ENCODE peak calls at places on chromosome 11, in seven cellular contexts. One of them, this sample, is unnamed.

GRCh38 chr11:66546368-66546965 is at the start of gene ACTN3:
- DNase-seq in A549: peak
- DNase-seq in HCT116: no peak
- DNase-seq in body of pancreas: peak
- DNase-seq in GM06990: peak
- DNase-seq in hepatocyte: peak
- DNase-seq in uterus: peak
- DNase-seq in this sample: peak

GRCh38 chr11:35246725-35247124 is 107.8 kb downstream of the CD44 start:
- DNase-seq in A549: no peak
- DNase-seq in HCT116: no peak
- DNase-seq in body of pancreas: no peak
- DNase-seq in GM06990: no peak
- DNase-seq in hepatocyte: peak
- DNase-seq in uterus: peak
- DNase-seq in this sample: no peak

GRCh38 chr11:67278939-67279588 is 10.0 kb upstream of the ANKRD13D start:
- DNase-seq in A549: no peak
- DNase-seq in HCT116: no peak
- DNase-seq in body of pancreas: peak
- DNase-seq in GM06990: no peak
- DNase-seq in hepatocyte: no peak
- DNase-seq in uterus: no peak
- DNase-seq in this sample: no peak

GRCh38 chr11:35133656-35134055 is 5.3 kb upstream of the CD44 start:
- DNase-seq in A549: no peak
- DNase-seq in HCT116: no peak
- DNase-seq in body of pancreas: no peak
- DNase-seq in GM06990: no peak
- DNase-seq in hepatocyte: no peak
- DNase-seq in uterus: no peak
- DNase-seq in this sample: no peak

GRCh38 chr11:85756401-85757200 is 54.3 kb downstream of the SYTL2 start:
- DNase-seq in A549: no peak
- DNase-seq in HCT116: no peak
- DNase-seq in body of pancreas: no peak
- DNase-seq in GM06990: no peak
- DNase-seq in hepatocyte: no peak
- DNase-seq in uterus: no peak
- DNase-seq in this sample: no peak

GRCh38 chr11:67119577-67120391 is 721 bp downstream of the KDM2A start:
- DNase-seq in A549: peak
- DNase-seq in HCT116: no peak
- DNase-seq in body of pancreas: peak
- DNase-seq in GM06990: peak
- DNase-seq in hepatocyte: peak
- DNase-seq in uterus: peak
- DNase-seq in this sample: no peak

GRCh38 chr11:9132203-9132878 is 40.9 kb upstream of the SCUBE2 start:
- DNase-seq in A549: no peak
- DNase-seq in HCT116: no peak
- DNase-seq in body of pancreas: no peak
- DNase-seq in GM06990: no peak
- DNase-seq in hepatocyte: no peak
- DNase-seq in uterus: no peak
- DNase-seq in this sample: no peak

GRCh38 chr11:47946682-47947575 is 33.4 kb upstream of the PTPRJ start:
- DNase-seq in A549: peak
- DNase-seq in HCT116: peak
- DNase-seq in body of pancreas: peak
- DNase-seq in GM06990: no peak
- DNase-seq in hepatocyte: peak
- DNase-seq in uterus: peak
- DNase-seq in this sample: peak

GRCh38 chr11:62954478-62954877 is 30.3 kb downstream of the SLC22A6 start:
- DNase-seq in A549: no peak
- DNase-seq in HCT116: no peak
- DNase-seq in body of pancreas: no peak
- DNase-seq in GM06990: no peak
- DNase-seq in hepatocyte: no peak
- DNase-seq in uterus: no peak
- DNase-seq in this sample: no peak

GRCh38 chr11:121418625-121419114 is 33.4 kb upstream of the SORL1 start:
- DNase-seq in A549: no peak
- DNase-seq in HCT116: no peak
- DNase-seq in body of pancreas: no peak
- DNase-seq in GM06990: no peak
- DNase-seq in hepatocyte: no peak
- DNase-seq in uterus: no peak
- DNase-seq in this sample: no peak

GRCh38 chr11:111408789-111409727 is 30.0 kb upstream of the POU2AF1 start:
- DNase-seq in A549: no peak
- DNase-seq in HCT116: no peak
- DNase-seq in body of pancreas: no peak
- DNase-seq in GM06990: no peak
- DNase-seq in hepatocyte: no peak
- DNase-seq in uterus: no peak
- DNase-seq in this sample: peak

GRCh38 chr11:61683961-61684869 is 4.0 kb downstream of the DAGLA start:
- DNase-seq in A549: no peak
- DNase-seq in HCT116: no peak
- DNase-seq in body of pancreas: peak
- DNase-seq in GM06990: no peak
- DNase-seq in hepatocyte: no peak
- DNase-seq in uterus: peak
- DNase-seq in this sample: no peak

GRCh38 chr11:61954106-61955030 is 4.2 kb downstream of the BEST1 start:
- DNase-seq in A549: peak
- DNase-seq in HCT116: no peak
- DNase-seq in body of pancreas: no peak
- DNase-seq in GM06990: no peak
- DNase-seq in hepatocyte: peak
- DNase-seq in uterus: no peak
- DNase-seq in this sample: no peak

GRCh38 chr11:18778468-18778867 is 13.1 kb downstream of the PTPN5 start:
- DNase-seq in A549: no peak
- DNase-seq in HCT116: no peak
- DNase-seq in body of pancreas: no peak
- DNase-seq in GM06990: no peak
- DNase-seq in hepatocyte: no peak
- DNase-seq in uterus: no peak
- DNase-seq in this sample: no peak

GRCh38 chr11:15793032-15793996 is 563.0 kb downstream of the SOX6 start:
- DNase-seq in A549: no peak
- DNase-seq in HCT116: no peak
- DNase-seq in body of pancreas: no peak
- DNase-seq in GM06990: no peak
- DNase-seq in hepatocyte: no peak
- DNase-seq in uterus: no peak
- DNase-seq in this sample: no peak

GRCh38 chr11:62921573-62922188 is 518 bp upstream of the CHRM1 start:
- DNase-seq in A549: no peak
- DNase-seq in HCT116: no peak
- DNase-seq in body of pancreas: peak
- DNase-seq in GM06990: no peak
- DNase-seq in hepatocyte: no peak
- DNase-seq in uterus: no peak
- DNase-seq in this sample: no peak

GRCh38 chr11:44855138-44855849 is 95.4 kb downstream of the TP53I11 start:
- DNase-seq in A549: no peak
- DNase-seq in HCT116: no peak
- DNase-seq in body of pancreas: no peak
- DNase-seq in GM06990: no peak
- DNase-seq in hepatocyte: no peak
- DNase-seq in uterus: no peak
- DNase-seq in this sample: no peak

GRCh38 chr11:107689317-107690202 is 22.3 kb downstream of the SLN start:
- DNase-seq in A549: peak
- DNase-seq in HCT116: peak
- DNase-seq in body of pancreas: peak
- DNase-seq in GM06990: no peak
- DNase-seq in hepatocyte: peak
- DNase-seq in uterus: peak
- DNase-seq in this sample: no peak

GRCh38 chr11:119421941-119422504 is 949 bp downstream of the THY1 start:
- DNase-seq in A549: no peak
- DNase-seq in HCT116: no peak
- DNase-seq in body of pancreas: no peak
- DNase-seq in GM06990: no peak
- DNase-seq in hepatocyte: peak
- DNase-seq in uterus: no peak
- DNase-seq in this sample: no peak

GRCh38 chr11:84518601-84519183 is 1108.5 kb downstream of the DLG2 start:
- DNase-seq in A549: no peak
- DNase-seq in HCT116: no peak
- DNase-seq in body of pancreas: no peak
- DNase-seq in GM06990: no peak
- DNase-seq in hepatocyte: no peak
- DNase-seq in uterus: no peak
- DNase-seq in this sample: no peak

GRCh38 chr11:122743949-122744876 is 88.7 kb downstream of the UBASH3B start:
- DNase-seq in A549: no peak
- DNase-seq in HCT116: no peak
- DNase-seq in body of pancreas: no peak
- DNase-seq in GM06990: peak
- DNase-seq in hepatocyte: no peak
- DNase-seq in uterus: no peak
- DNase-seq in this sample: no peak

GRCh38 chr11:64074239-64074638 is 38.5 kb downstream of the FLRT1 start:
- DNase-seq in A549: no peak
- DNase-seq in HCT116: no peak
- DNase-seq in body of pancreas: no peak
- DNase-seq in GM06990: no peak
- DNase-seq in hepatocyte: peak
- DNase-seq in uterus: no peak
- DNase-seq in this sample: no peak

GRCh38 chr11:5713695-5714094 is 22.6 kb upstream of the OR56B1 start:
- DNase-seq in A549: no peak
- DNase-seq in HCT116: no peak
- DNase-seq in body of pancreas: no peak
- DNase-seq in GM06990: no peak
- DNase-seq in hepatocyte: no peak
- DNase-seq in uterus: no peak
- DNase-seq in this sample: no peak

GRCh38 chr11:76918941-76919386 is 58.2 kb downstream of the ACER3 start:
- DNase-seq in A549: peak
- DNase-seq in HCT116: peak
- DNase-seq in body of pancreas: peak
- DNase-seq in GM06990: peak
- DNase-seq in hepatocyte: peak
- DNase-seq in uterus: no peak
- DNase-seq in this sample: peak

GRCh38 chr11:66315921-66316811 is 678 bp downstream of the CD248 start:
- DNase-seq in A549: no peak
- DNase-seq in HCT116: no peak
- DNase-seq in body of pancreas: no peak
- DNase-seq in GM06990: no peak
- DNase-seq in hepatocyte: no peak
- DNase-seq in uterus: peak
- DNase-seq in this sample: no peak

GRCh38 chr11:66407651-66408050 is 13.2 kb upstream of the NPAS4 start:
- DNase-seq in A549: no peak
- DNase-seq in HCT116: no peak
- DNase-seq in body of pancreas: no peak
- DNase-seq in GM06990: no peak
- DNase-seq in hepatocyte: no peak
- DNase-seq in uterus: no peak
- DNase-seq in this sample: no peak

DNA sequence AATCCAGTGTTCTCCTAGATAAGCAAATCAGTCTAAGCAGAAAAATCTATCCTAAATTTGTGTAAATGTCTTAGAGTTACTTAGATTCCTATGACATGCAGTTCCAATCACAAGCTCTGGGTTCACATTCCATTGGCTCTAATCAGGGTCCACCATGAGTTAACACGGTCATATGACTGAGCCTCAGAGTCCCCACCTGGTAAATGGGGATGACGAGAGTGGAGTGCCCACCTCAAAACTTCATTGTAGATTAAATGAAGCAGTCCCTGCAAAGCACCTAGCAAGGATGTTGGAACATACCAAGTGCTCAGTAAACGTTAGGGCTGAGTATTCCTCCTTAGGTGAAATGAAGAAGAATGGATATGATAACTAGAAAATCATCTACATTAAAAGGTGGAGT is 3.1 kb downstream of the ETS1 start:
- DNase-seq in A549: no peak
- DNase-seq in HCT116: no peak
- DNase-seq in body of pancreas: no peak
- DNase-seq in GM06990: no peak
- DNase-seq in hepatocyte: no peak
- DNase-seq in uterus: no peak
- DNase-seq in this sample: no peak
- H3K4me3 ChIP-seq in A549: no peak
- H3K4me3 ChIP-seq in HCT116: no peak
- H3K4me3 ChIP-seq in body of pancreas: no peak
- H3K4me3 ChIP-seq in GM06990: no peak
- H3K4me3 ChIP-seq in hepatocyte: no peak
- H3K4me3 ChIP-seq in uterus: no peak
- H3K4me3 ChIP-seq in this sample: no peak

DNA sequence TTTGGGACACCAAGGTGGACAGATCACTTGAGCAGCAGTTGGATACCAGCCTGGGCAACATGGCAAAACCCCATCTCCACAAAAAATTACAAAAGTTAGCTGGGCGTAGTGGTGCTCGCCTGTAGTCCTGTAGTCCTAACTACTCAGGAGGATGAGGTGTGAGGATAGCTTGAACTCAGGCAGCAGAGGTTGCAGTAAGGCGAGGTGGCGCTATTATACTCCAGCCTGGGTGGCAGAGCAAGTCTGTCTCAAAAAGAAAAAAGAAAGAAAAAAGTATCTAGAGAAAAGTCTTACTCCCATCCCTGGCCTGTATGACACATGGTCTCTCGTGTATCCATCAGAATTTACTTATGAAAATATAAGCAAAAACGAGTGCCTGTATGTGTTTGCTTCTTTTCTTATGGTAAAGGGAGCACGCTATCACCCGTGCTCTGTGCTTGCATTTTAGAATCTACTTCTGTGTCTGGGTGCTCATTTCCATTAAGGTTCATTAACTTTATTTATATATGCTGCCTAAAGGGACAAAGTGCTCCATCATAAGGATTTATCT is 15.4 kb upstream of the CPT1A start:
- DNase-seq in A549: no peak
- DNase-seq in HCT116: no peak
- DNase-seq in body of pancreas: no peak
- DNase-seq in GM06990: no peak
- DNase-seq in hepatocyte: no peak
- DNase-seq in uterus: no peak
- DNase-seq in this sample: no peak
- TF ChIP-seq CTCF in A549: peak
- TF ChIP-seq CTCF in HCT116: no peak
- TF ChIP-seq CTCF in body of pancreas: no peak
- TF ChIP-seq CTCF in GM06990: no peak
- TF ChIP-seq CTCF in hepatocyte: no peak
- TF ChIP-seq CTCF in uterus: no peak
- TF ChIP-seq CTCF in this sample: no peak

GRCh38 chr11:721913-722811 is 16.1 kb downstream of the EPS8L2 start:
- DNase-seq in A549: no peak
- DNase-seq in HCT116: no peak
- DNase-seq in body of pancreas: no peak
- DNase-seq in GM06990: no peak
- DNase-seq in hepatocyte: peak
- DNase-seq in uterus: no peak
- DNase-seq in this sample: no peak
- H3K4me3 ChIP-seq in A549: no peak
- H3K4me3 ChIP-seq in HCT116: no peak
- H3K4me3 ChIP-seq in body of pancreas: no peak
- H3K4me3 ChIP-seq in GM06990: no peak
- H3K4me3 ChIP-seq in hepatocyte: no peak
- H3K4me3 ChIP-seq in uterus: no peak
- H3K4me3 ChIP-seq in this sample: no peak

GRCh38 chr11:114187173-114187572 is 109.0 kb upstream of the NNMT start:
- DNase-seq in A549: no peak
- DNase-seq in HCT116: no peak
- DNase-seq in body of pancreas: no peak
- DNase-seq in GM06990: no peak
- DNase-seq in hepatocyte: no peak
- DNase-seq in uterus: no peak
- DNase-seq in this sample: no peak
- TF ChIP-seq CTCF in A549: no peak
- TF ChIP-seq CTCF in HCT116: no peak
- TF ChIP-seq CTCF in body of pancreas: no peak
- TF ChIP-seq CTCF in GM06990: no peak
- TF ChIP-seq CTCF in hepatocyte: no peak
- TF ChIP-seq CTCF in uterus: no peak
- TF ChIP-seq CTCF in this sample: no peak